ENCODE peak calls at places on chromosomes 7 and 10, in ten cellular contexts. X, U, R, A, Q, K, T, E, D and W are unnamed samples.
A peak's percentile ranks its signal among the peaks of the same experiment; 100 is the strongest.

GRCh38 chr10:33125522-33125921 is 167.5 kb upstream of the ITGB1 start:
- DNase-seq in Q (no peak), R (no peak), U (no peak), E (no peak), X (no peak), D (no peak), A (no peak), T (no peak), K (no peak), W (no peak)

GRCh38 chr10:4549254-4549653 is 276.8 kb upstream of the AKR1E2 start:
- DNase-seq in K (no peak), A (no peak), Q (no peak), U (no peak), E (no peak), D (no peak), T (no peak), R (no peak), X (no peak), W (no peak)

GRCh38 chr10:4704034-4704545 is 121.9 kb upstream of the AKR1E2 start:
- DNase-seq in A (peak; percentile 99), X (no peak), T (no peak), D (no peak), E (peak; percentile 79), Q (no peak), U (no peak), R (peak; percentile 90), K (no peak), W (no peak)

GRCh38 chr7:55258631-55259030 is 106.5 kb upstream of the LANCL2 start:
- DNase-seq in D (no peak), A (no peak), K (no peak), Q (no peak), R (no peak), U (no peak), T (no peak), X (no peak), E (no peak), W (no peak)

GRCh38 chr7:47039089-47039648 is 542.7 kb downstream of the TNS3 start:
- DNase-seq in K (no peak), T (no peak), R (no peak), Q (no peak), D (no peak), X (no peak), U (no peak), E (no peak), A (no peak), W (no peak)

GRCh38 chr7:65250697-65251395 is 122.8 kb upstream of the ZNF92 start:
- DNase-seq in Q (no peak), X (no peak), U (no peak), R (no peak), A (no peak), K (no peak), D (no peak), T (no peak), E (no peak), W (no peak)

GRCh38 chr10:25059990-25060389 is 43.6 kb downstream of the THNSL1 start:
- DNase-seq in A (peak; percentile 96), Q (no peak), E (peak; percentile 41), T (peak; percentile 80), D (no peak), K (peak; percentile 34), R (peak; percentile 67), X (no peak), U (peak; percentile 23), W (no peak)

GRCh38 chr7:11474902-11475585 is 357.0 kb downstream of the THSD7A start:
- DNase-seq in Q (no peak), D (no peak), A (no peak), R (no peak), X (no peak), T (no peak), E (no peak), U (no peak), K (peak; percentile 17), W (no peak)

GRCh38 chr10:110495731-110496552 is 1.8 kb upstream of the DUSP5 start:
- DNase-seq in T (peak; percentile 82), U (peak; percentile 86), R (peak; percentile 61), D (peak; percentile 34), K (no peak), Q (no peak), X (peak; percentile 59), E (no peak), A (peak; percentile 92), W (peak; percentile 30)

GRCh38 chr7:112286294-112287086 is 80.0 kb downstream of the ZNF277 start:
- DNase-seq in R (no peak), U (no peak), E (no peak), K (no peak), A (no peak), X (no peak), T (no peak), D (no peak), Q (peak; percentile 99), W (no peak)

GRCh38 chr10:52703898-52704297 is 68.7 kb downstream of the MBL2 start:
- DNase-seq in T (no peak), X (no peak), A (no peak), D (no peak), E (no peak), K (peak; percentile 17), U (no peak), Q (no peak), R (no peak), W (no peak)

GRCh38 chr10:31467791-31468535 is 148.9 kb downstream of the ZEB1 start:
- DNase-seq in E (no peak), Q (no peak), K (no peak), R (peak; percentile 3), U (no peak), X (no peak), A (peak; percentile 14), T (peak; percentile 19), D (no peak), W (no peak)

GRCh38 chr7:92644406-92645113 is 54.4 kb upstream of the FAM133B start:
- DNase-seq in Q (no peak), R (peak; percentile 32), T (no peak), A (peak; percentile 57), D (no peak), E (no peak), K (no peak), X (no peak), U (no peak), W (no peak)

GRCh38 chr7:26379711-26380110 is 88.0 kb downstream of the SNX10 start:
- DNase-seq in E (no peak), K (no peak), X (no peak), R (no peak), Q (no peak), D (no peak), T (no peak), A (no peak), U (no peak), W (no peak)

GRCh38 chr7:18347170-18347569 is 148.4 kb upstream of the HDAC9 start:
- DNase-seq in T (no peak), X (no peak), R (no peak), D (no peak), K (no peak), E (no peak), U (no peak), Q (no peak), A (no peak), W (no peak)

GRCh38 chr7:29859491-29860180 is 53.3 kb downstream of the WIPF3 start:
- DNase-seq in U (no peak), Q (no peak), D (no peak), X (no peak), R (no peak), T (no peak), A (no peak), E (no peak), K (no peak), W (no peak)

GRCh38 chr7:85191383-85191782 is 4.5 kb upstream of the SEMA3D start:
- DNase-seq in K (peak; percentile 15), U (no peak), X (no peak), Q (no peak), R (peak; percentile 55), E (no peak), A (peak; percentile 72), T (no peak), D (no peak), W (no peak)

GRCh38 chr10:84571146-84571545 is 242.8 kb downstream of the CCSER2 start:
- DNase-seq in K (no peak), T (no peak), Q (no peak), X (no peak), E (no peak), A (no peak), R (no peak), U (no peak), D (no peak), W (no peak)

GRCh38 chr7:66847879-66848810 is 72.9 kb upstream of the TMEM248 start:
- DNase-seq in R (peak; percentile 48), T (no peak), K (no peak), E (no peak), A (peak; percentile 69), D (no peak), X (no peak), U (no peak), Q (no peak), W (no peak)

GRCh38 chr10:86356306-86356705 is 10.3 kb downstream of the GRID1 start:
- DNase-seq in A (no peak), Q (no peak), K (no peak), R (no peak), U (no peak), E (no peak), D (no peak), T (no peak), X (no peak), W (no peak)

GRCh38 chr10:7529638-7530037 is 118.8 kb upstream of the SFMBT2 start:
- DNase-seq in T (no peak), R (peak; percentile 42), D (no peak), Q (peak; percentile 4), U (no peak), A (no peak), E (no peak), X (no peak), K (no peak), W (no peak)

GRCh38 chr7:39582536-39582935 is 16.3 kb downstream of the YAE1 start:
- DNase-seq in T (no peak), U (no peak), A (no peak), E (no peak), X (no peak), K (no peak), Q (no peak), D (no peak), R (no peak), W (no peak)

GRCh38 chr10:74177140-74177677 is 26.2 kb downstream of the ADK start:
- DNase-seq in E (no peak), D (no peak), U (no peak), T (no peak), X (no peak), Q (no peak), R (peak; percentile 45), A (peak; percentile 29), K (peak; percentile 16), W (peak; percentile 9)

GRCh38 chr10:32922164-32922563 is 35.9 kb downstream of the ITGB1 start:
- DNase-seq in E (no peak), D (no peak), X (no peak), R (no peak), K (no peak), A (no peak), T (no peak), U (no peak), Q (no peak), W (no peak)

GRCh38 chr10:6579193-6579903 is 728 bp downstream of the PRKCQ start:
- DNase-seq in X (no peak), Q (no peak), K (no peak), U (no peak), R (no peak), D (no peak), A (no peak), T (no peak), E (no peak), W (no peak)

GRCh38 chr7:147436718-147437117 is 1153.8 kb upstream of the C7orf33 start:
- DNase-seq in A (no peak), D (no peak), E (no peak), K (no peak), Q (no peak), U (no peak), X (no peak), T (no peak), R (no peak), W (no peak)

GRCh38 chr7:1914321-1914720 is 244.2 kb downstream of the ELFN1 start:
- DNase-seq in X (no peak), R (no peak), D (no peak), Q (no peak), A (peak; percentile 20), U (no peak), K (no peak), T (no peak), E (no peak), W (no peak)

GRCh38 chr7:128347573-128348147 is 4.0 kb upstream of the RBM28 start:
- DNase-seq in R (peak; percentile 48), K (peak; percentile 63), X (peak; percentile 63), T (no peak), U (no peak), D (peak; percentile 29), Q (peak; percentile 33), A (peak; percentile 65), E (no peak), W (no peak)